ENCODE peak calls at places on chromosomes 4 and X, in nine cellular contexts. Y, R, S, O, F, J, H, W and E are unnamed samples.

GRCh38 chr4:44912980-44913379 is 186.6 kb upstream of the GNPDA2 start:
- DNase-seq in Y (no peak), R (no peak), S (no peak), O (no peak), F (no peak), J (no peak), H (no peak), W (no peak), E (no peak)

GRCh38 chrX:56798866-56799864 is 70.1 kb downstream of the NBDY start:
- DNase-seq in Y (peak), R (no peak), S (no peak), O (no peak), F (no peak), J (peak), H (peak), W (no peak), E (no peak)

GRCh38 chr4:6332042-6332668 is 62.5 kb downstream of the WFS1 start:
- DNase-seq in Y (peak), R (peak), S (no peak), O (no peak), F (peak), J (peak), H (peak), W (peak), E (peak)

GRCh38 chr4:2587215-2587823 is 50.9 kb downstream of the FAM193A start:
- DNase-seq in Y (no peak), R (no peak), S (no peak), O (no peak), F (peak), J (no peak), H (no peak), W (no peak), E (no peak)

GRCh38 chr4:153763404-153763803 is 3.6 kb upstream of the RNF175 start:
- DNase-seq in Y (no peak), R (peak), S (no peak), O (no peak), F (peak), J (peak), H (no peak), W (peak), E (peak)

GRCh38 chr4:5730993-5731975 is 20.3 kb downstream of the EVC start:
- DNase-seq in Y (no peak), R (no peak), S (no peak), O (no peak), F (peak), J (no peak), H (no peak), W (no peak), E (no peak)

GRCh38 chr4:106816501-106816900 is 219.6 kb downstream of the DKK2 start:
- DNase-seq in Y (no peak), R (no peak), S (no peak), O (no peak), F (peak), J (no peak), H (no peak), W (peak), E (no peak)

GRCh38 chr4:98482847-98483806 is 175.3 kb downstream of the TSPAN5 start:
- DNase-seq in Y (no peak), R (peak), S (peak), O (no peak), F (peak), J (no peak), H (no peak), W (no peak), E (no peak)

GRCh38 chrX:30144971-30145731 is 70.2 kb upstream of the MAGEB2 start:
- DNase-seq in Y (no peak), R (no peak), S (no peak), O (no peak), F (no peak), J (no peak), H (no peak), W (no peak), E (no peak)

GRCh38 chrX:128975716-128976115 is 547.6 kb downstream of the SMARCA1 start:
- DNase-seq in Y (peak), R (peak), S (no peak), O (peak), F (peak), J (peak), H (peak), W (peak), E (peak)

GRCh38 chr4:16155503-16156169 is 70.6 kb downstream of the TAPT1 start:
- DNase-seq in Y (no peak), R (no peak), S (no peak), O (no peak), F (no peak), J (no peak), H (peak), W (no peak), E (no peak)

GRCh38 chr4:99457676-99458075 is 22.5 kb upstream of the ADH7 start:
- DNase-seq in Y (no peak), R (no peak), S (no peak), O (no peak), F (no peak), J (no peak), H (no peak), W (peak), E (no peak)

GRCh38 chrX:38664285-38664684 is 102.9 kb downstream of the TSPAN7 start:
- DNase-seq in Y (peak), R (peak), S (peak), O (peak), F (peak), J (peak), H (peak), W (peak), E (peak)

GRCh38 chrX:131841496-131842410 is 181.3 kb upstream of the STK26 start:
- DNase-seq in Y (peak), R (peak), S (peak), O (peak), F (peak), J (peak), H (peak), W (peak), E (peak)

GRCh38 chr4:113467581-113467980 is 294.0 kb downstream of the CAMK2D start:
- DNase-seq in Y (no peak), R (peak), S (no peak), O (no peak), F (peak), J (no peak), H (no peak), W (no peak), E (no peak)

GRCh38 chr4:17030543-17030942 is 132.1 kb upstream of the LDB2 start:
- DNase-seq in Y (no peak), R (peak), S (peak), O (peak), F (peak), J (no peak), H (no peak), W (no peak), E (no peak)

GRCh38 chr4:82798168-82799005 is at the start of gene SCD5:
- DNase-seq in Y (peak), R (peak), S (peak), O (peak), F (peak), J (peak), H (peak), W (peak), E (peak)
- H3K27ac ChIP-seq in Y (peak), R (no peak), S (peak), O (no peak), F (no peak), J (no peak), H (peak), W (no peak), E (no peak)

GRCh38 chr4:139018971-139019758 is 3.6 kb downstream of the NOCT start:
- DNase-seq in Y (no peak), R (no peak), S (no peak), O (no peak), F (peak), J (no peak), H (peak), W (no peak), E (no peak)

GRCh38 chr4:139015948-139016451 is 419 bp downstream of the NOCT start:
- DNase-seq in Y (peak), R (no peak), S (no peak), O (peak), F (peak), J (no peak), H (no peak), W (peak), E (peak)

GRCh38 chr4:139017861-139018260 is 2.3 kb downstream of the NOCT start:
- DNase-seq in Y (no peak), R (peak), S (no peak), O (no peak), F (peak), J (no peak), H (no peak), W (no peak), E (no peak)

GRCh38 chr4:139020384-139020783 is 4.8 kb downstream of the NOCT start:
- DNase-seq in Y (no peak), R (no peak), S (no peak), O (no peak), F (no peak), J (peak), H (no peak), W (peak), E (no peak)

GRCh38 chr4:139018501-139018900 is 2.9 kb downstream of the NOCT start:
- DNase-seq in Y (no peak), R (no peak), S (no peak), O (no peak), F (peak), J (no peak), H (no peak), W (no peak), E (no peak)
- H3K4me3 ChIP-seq in Y (no peak), R (peak), S (no peak), O (no peak), F (peak), J (no peak), H (peak), W (peak), E (peak)

DNA sequence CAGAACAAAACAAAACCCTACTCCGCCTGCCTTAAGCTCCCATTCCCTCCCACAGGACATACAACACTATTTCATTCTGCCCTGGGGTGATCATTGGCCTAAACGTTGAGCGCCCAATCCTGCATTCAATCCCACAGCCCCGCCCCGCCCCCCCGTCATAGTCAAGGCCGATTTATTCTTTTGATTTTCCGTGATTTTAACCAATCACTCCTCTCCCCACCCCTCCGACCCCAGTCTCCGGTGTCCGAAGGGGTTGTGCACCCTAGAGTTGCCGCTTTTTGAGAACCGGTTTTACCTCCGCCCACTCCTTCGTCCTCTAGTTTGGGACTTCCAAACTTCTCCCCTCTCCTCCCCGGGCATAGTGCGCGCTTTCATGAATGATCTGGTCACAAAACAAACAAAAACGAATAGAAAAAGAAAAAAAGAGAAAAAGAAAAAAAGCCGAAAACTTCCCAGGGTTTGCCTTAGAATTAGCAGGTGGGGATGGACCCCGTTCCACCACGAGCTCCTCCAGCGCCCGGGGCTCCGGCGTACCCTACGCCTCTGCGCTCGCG is 446 bp upstream of the UBE2A start:
- DNase-seq in Y (peak), R (peak), S (peak), O (peak), F (peak), J (no peak), H (peak), W (peak), E (peak)
- TF ChIP-seq EZH2phosphoT487 in Y (no peak), R (no peak), S (no peak), O (no peak), F (no peak), J (no peak), H (no peak), W (no peak), E (no peak)

DNA sequence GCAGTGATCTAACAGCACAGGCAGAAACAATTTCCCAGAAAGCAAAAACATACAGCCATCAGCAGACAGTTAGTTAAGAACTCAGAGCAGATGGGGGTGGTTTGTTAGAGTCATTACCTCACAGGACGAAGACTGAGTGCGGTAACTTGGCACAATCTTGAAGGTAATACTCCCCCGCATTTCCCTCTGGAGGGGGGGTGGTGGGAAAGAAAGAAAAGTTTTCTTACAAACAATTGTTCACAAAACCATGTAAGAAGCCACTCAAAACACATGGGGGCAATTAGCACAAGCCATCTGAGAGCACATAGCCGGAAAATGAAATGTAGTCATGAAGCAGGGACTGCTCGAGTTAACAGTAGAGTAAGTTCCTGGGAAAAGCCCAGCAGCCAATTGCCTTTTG is 112.5 kb downstream of the NYX start:
- DNase-seq in Y (no peak), R (no peak), S (no peak), O (peak), F (peak), J (no peak), H (no peak), W (no peak), E (no peak)
- H3K27ac ChIP-seq in Y (no peak), R (no peak), S (no peak), O (peak), F (peak), J (peak), H (peak), W (no peak), E (no peak)